ENCODE peak calls at places on chromosomes 1 and 21, in five cellular contexts. F is skeletal muscle cell; S is RWPE2; Q is stimulated activated CD4-positive, alpha-beta T cell treated with anti-CD3 and anti-CD28 coated beads, Interleukin-1b, Interleukin-23, amount 100 ng/mL, for 1 hour; K is Right ventricle myocardium superior. Y is an unnamed sample.

GRCh38 chr1:34361781-34362357 is 185.2 kb downstream of the C1orf94 start:
- DNase-seq in S (no peak), Q (no peak), F (no peak), K (no peak), Y (no peak)

GRCh38 chr21:44987886-44988606 is 48.2 kb downstream of the SLX9 start:
- DNase-seq in S (peak), F (no peak), Q (no peak), K (peak), Y (peak)

GRCh38 chr21:46264046-46264689 is 21.2 kb downstream of the MCM3AP start:
- DNase-seq in S (peak), K (no peak), F (no peak), Q (no peak), Y (no peak)

GRCh38 chr1:56494306-56494705 is 85.1 kb downstream of the PLPP3 start:
- DNase-seq in Q (no peak), F (no peak), S (no peak), K (no peak), Y (no peak)

GRCh38 chr1:113674591-113674990 is 84.7 kb downstream of the PHTF1 start:
- DNase-seq in Q (no peak), S (no peak), F (no peak), K (no peak), Y (no peak)

GRCh38 chr1:210477328-210477924 is 148.7 kb downstream of the HHAT start:
- DNase-seq in S (no peak), Q (no peak), F (no peak), K (no peak), Y (no peak)

GRCh38 chr1:186899977-186900376 is 71.2 kb downstream of the PLA2G4A start:
- DNase-seq in K (no peak), S (no peak), F (no peak), Q (no peak), Y (no peak)

GRCh38 chr1:44827197-44828002 is 15.7 kb downstream of the PTCH2 start:
- DNase-seq in F (no peak), K (no peak), Q (no peak), S (no peak), Y (peak)

GRCh38 chr1:171485375-171486047 is at the start of gene PRRC2C:
- DNase-seq in S (peak), K (peak), F (peak), Q (peak), Y (peak)

GRCh38 chr1:160154790-160155189 is 3.4 kb downstream of the ATP1A4 start:
- DNase-seq in S (no peak), F (no peak), Q (no peak), K (no peak), Y (no peak)

GRCh38 chr1:186974774-186975181 is 146.0 kb downstream of the PLA2G4A start:
- DNase-seq in F (peak), S (no peak), Q (no peak), K (no peak), Y (no peak)

GRCh38 chr1:156138366-156138969 is 14.9 kb upstream of the SEMA4A start:
- DNase-seq in F (no peak), S (no peak), Q (no peak), K (no peak), Y (peak)

GRCh38 chr1:202658251-202658650 is 52.0 kb downstream of the SYT2 start:
- DNase-seq in Q (no peak), K (no peak), F (no peak), S (no peak), Y (no peak)

GRCh38 chr1:21637514-21637913 is 31.6 kb downstream of the RAP1GAP start:
- DNase-seq in S (no peak), Q (no peak), F (no peak), K (no peak), Y (no peak)

GRCh38 chr1:178725603-178726517 is 816 bp downstream of the RALGPS2 start:
- DNase-seq in S (peak), K (peak), Q (no peak), F (peak), Y (peak)

GRCh38 chr1:55700359-55701130 is 485.4 kb upstream of the USP24 start:
- DNase-seq in Q (no peak), F (peak), S (no peak), K (no peak), Y (no peak)

GRCh38 chr1:167717351-167717750 is 4.4 kb upstream of the MPZL1 start:
- DNase-seq in F (no peak), Q (no peak), K (no peak), S (no peak), Y (no peak)

GRCh38 chr1:159923203-159924024 is 1.9 kb downstream of the TAGLN2 start:
- DNase-seq in S (no peak), F (peak), K (peak), Q (peak), Y (peak)

GRCh38 chr1:228338521-228339051 is 68.0 kb downstream of the TRIM11 start:
- DNase-seq in S (peak), Q (no peak), F (no peak), K (no peak), Y (peak)

GRCh38 chr1:12113433-12114339 is 50.6 kb downstream of the TNFRSF8 start:
- DNase-seq in S (no peak), Q (no peak), F (no peak), K (no peak), Y (no peak)

GRCh38 chr1:202289009-202289408 is 52.7 kb downstream of the UBE2T start:
- DNase-seq in F (no peak), K (no peak), S (no peak), Q (no peak), Y (no peak)

GRCh38 chr1:37575692-37576091 is 19.0 kb downstream of the DNALI1 start:
- DNase-seq in S (no peak), F (no peak), K (no peak), Q (no peak), Y (no peak)

Y was measured in kidney.